ENCODE peak calls at places on chromosome 13, in five cellular contexts. E is H9, R is H1, J is trophoblast cell, K is neuronal stem cell. G is an unnamed sample.

GRCh38 chr13:89066868-89067466 is 1395.8 kb downstream of the SLITRK5 start:
- DNase-seq in R (no peak), K (peak), E (peak), J (no peak), G (peak)

GRCh38 chr13:95050800-95051620 is 250.2 kb downstream of the ABCC4 start:
- DNase-seq in K (no peak), E (no peak), J (no peak), R (no peak), G (no peak)

GRCh38 chr13:112690242-112690943 is 555 bp downstream of the ATP11A start:
- DNase-seq in E (peak), K (no peak), J (no peak), R (no peak), G (peak)

GRCh38 chr13:87259479-87260083 is 411.6 kb upstream of the SLITRK5 start:
- DNase-seq in E (peak), R (no peak), K (no peak), J (no peak), G (peak)

GRCh38 chr13:52034616-52035226 is 10.2 kb downstream of the UTP14C start:
- DNase-seq in J (no peak), R (no peak), E (no peak), K (no peak), G (peak)

GRCh38 chr13:48402325-48402962 is 10.5 kb downstream of the LPAR6 start:
- DNase-seq in R (no peak), K (no peak), E (no peak), J (no peak), G (no peak)

GRCh38 chr13:35727881-35728280 is 251.4 kb upstream of the MAB21L1 start:
- DNase-seq in R (no peak), J (no peak), K (no peak), E (no peak), G (no peak)

GRCh38 chr13:94345374-94346195 is 133.9 kb downstream of the DCT start:
- DNase-seq in K (no peak), R (no peak), E (no peak), J (no peak), G (peak)

GRCh38 chr13:45370922-45371406 is 30.0 kb upstream of the TPT1 start:
- DNase-seq in J (peak), E (peak), R (peak), K (peak), G (peak)

GRCh38 chr13:60066206-60066605 is 97.5 kb downstream of the DIAPH3 start:
- DNase-seq in E (no peak), J (no peak), R (no peak), K (no peak), G (no peak)

GRCh38 chr13:22451345-22451744 is 729.4 kb upstream of the SGCG start:
- DNase-seq in E (no peak), R (no peak), K (peak), J (peak), G (peak)

GRCh38 chr13:30340367-30341184 is 33.2 kb upstream of the KATNAL1 start:
- DNase-seq in E (no peak), J (peak), R (no peak), K (no peak), G (peak)

GRCh38 chr13:114275309-114275708 is 6.1 kb upstream of the UPF3A start:
- DNase-seq in K (no peak), R (no peak), E (no peak), J (no peak), G (no peak)

GRCh38 chr13:82636119-82636518 is 1246.2 kb downstream of the SLITRK1 start:
- DNase-seq in R (no peak), J (no peak), K (no peak), E (no peak), G (peak)

GRCh38 chr13:36193151-36193855 is 21.1 kb downstream of the SOHLH2 start:
- DNase-seq in E (no peak), R (no peak), J (peak), K (no peak), G (no peak)

GRCh38 chr13:114108894-114109293 is 23.5 kb downstream of the RASA3 start:
- DNase-seq in E (no peak), J (no peak), R (no peak), K (no peak), G (no peak)

GRCh38 chr13:110018009-110018408 is 231.6 kb upstream of the IRS2 start:
- DNase-seq in R (no peak), J (no peak), E (no peak), K (no peak), G (no peak)

GRCh38 chr13:113932060-113932459 is 41.8 kb downstream of the C13orf46 start:
- DNase-seq in J (no peak), E (no peak), K (no peak), R (no peak), G (no peak)

GRCh38 chr13:111216166-111216960 is 101.3 kb downstream of the ARHGEF7 start:
- DNase-seq in K (peak), R (no peak), J (no peak), E (peak), G (peak)

GRCh38 chr13:25902946-25903345 is 148.9 kb downstream of the SHISA2 start:
- DNase-seq in E (no peak), J (no peak), R (no peak), K (no peak), G (no peak)

GRCh38 chr13:73602295-73602694 is 531.9 kb downstream of the KLF12 start:
- DNase-seq in J (peak), K (no peak), E (no peak), R (no peak), G (no peak)

GRCh38 chr13:35600137-35600536 is 123.6 kb upstream of the MAB21L1 start:
- DNase-seq in E (no peak), R (no peak), J (peak), K (no peak), G (no peak)

GRCh38 chr13:97220151-97220900 is 1.8 kb upstream of the MBNL2 start:
- DNase-seq in J (peak), K (no peak), E (no peak), R (no peak), G (no peak)

GRCh38 chr13:44389856-44390255 is 16.2 kb downstream of the SERP2 start:
- DNase-seq in E (no peak), K (no peak), R (no peak), J (no peak), G (no peak)

GRCh38 chr13:73810647-73811046 is 323.6 kb downstream of the KLF12 start:
- DNase-seq in J (no peak), R (no peak), E (no peak), K (no peak), G (no peak)

GRCh38 chr13:112779856-112780604 is 90.2 kb downstream of the ATP11A start:
- DNase-seq in J (no peak), R (no peak), K (no peak), E (no peak), G (no peak)

GRCh38 chr13:86572115-86572514 is 772.9 kb upstream of the SLITRK6 start:
- DNase-seq in R (no peak), E (no peak), K (no peak), J (no peak), G (peak)

GRCh38 chr13:45416521-45417125 is 1.6 kb downstream of the SLC25A30 start:
- DNase-seq in J (no peak), R (no peak), K (no peak), E (no peak), G (peak)

GRCh38 chr13:93248627-93249047 is 22.0 kb downstream of the GPC6 start:
- DNase-seq in K (peak), J (no peak), E (peak), R (no peak), G (peak)

GRCh38 chr13:41561179-41561578 is 103.8 kb downstream of the RGCC start:
- DNase-seq in J (no peak), K (no peak), R (no peak), E (no peak), G (peak)

GRCh38 chr13:95948646-95949045 is 104.6 kb downstream of the UGGT2 start:
- DNase-seq in J (no peak), K (no peak), E (no peak), R (no peak), G (no peak)

GRCh38 chr13:75391432-75392100 is 90.4 kb downstream of the TBC1D4 start:
- DNase-seq in E (no peak), R (no peak), K (no peak), J (no peak), G (no peak)
- H2AK5ac ChIP-seq in E (no peak), R (no peak), K (no peak), J (no peak), G (no peak)

GRCh38 chr13:50928609-50929274 is 19.2 kb downstream of the RNASEH2B start:
- DNase-seq in E (no peak), J (no peak), R (no peak), K (no peak), G (no peak)

GRCh38 chr13:50923272-50923671 is 13.7 kb downstream of the RNASEH2B start:
- DNase-seq in R (no peak), J (no peak), E (no peak), K (no peak), G (no peak)

GRCh38 chr13:50924025-50924424 is 14.4 kb downstream of the RNASEH2B start:
- DNase-seq in J (no peak), E (no peak), K (no peak), R (no peak), G (no peak)

DNA sequence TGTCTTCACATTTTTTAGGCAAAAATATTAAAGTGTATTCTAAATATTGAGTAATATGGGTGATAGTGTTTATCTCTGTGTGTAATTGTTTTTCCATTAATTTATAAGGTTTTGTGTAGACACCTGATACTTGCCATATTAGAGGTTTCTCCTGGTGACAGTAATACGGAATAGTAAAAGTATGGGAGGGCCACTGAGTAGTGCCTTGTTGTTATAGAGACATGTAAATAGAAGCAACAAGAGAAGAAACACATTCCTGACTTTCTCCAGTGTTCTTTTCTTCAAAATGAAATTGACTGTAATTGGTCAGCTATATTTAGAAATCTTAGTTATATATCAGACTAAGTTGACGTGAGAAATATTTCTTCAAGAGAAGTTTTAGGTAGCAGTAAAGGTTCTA is 18.5 kb downstream of the RNASEH2B start:
- DNase-seq in E (no peak), K (no peak), R (no peak), J (no peak), G (peak)
- H2BK12ac ChIP-seq in E (no peak), K (no peak), R (no peak), J (no peak), G (no peak)

DNA sequence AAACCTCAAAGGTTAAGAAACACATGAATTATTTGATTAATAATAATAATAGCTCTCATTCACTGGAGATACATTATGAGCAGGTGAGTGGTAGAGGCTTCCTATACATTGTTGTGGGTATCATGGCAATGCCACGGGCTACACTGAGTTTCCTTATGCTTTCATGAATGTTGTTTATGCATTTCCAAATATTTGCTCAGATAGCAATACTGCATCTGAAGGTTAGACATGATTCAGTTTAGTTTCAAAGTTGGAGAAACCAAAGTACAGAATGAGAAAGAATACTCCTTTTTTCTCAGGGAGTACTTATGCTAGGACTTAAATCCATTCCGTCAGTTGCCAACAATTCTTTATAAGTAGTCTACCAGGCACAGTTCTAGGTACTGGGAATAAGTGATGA is 108.5 kb downstream of the FRY start:
- DNase-seq in R (no peak), E (no peak), J (no peak), K (no peak), G (no peak)
- H2AK5ac ChIP-seq in R (no peak), E (no peak), J (no peak), K (no peak), G (no peak)

GRCh38 chr13:54884645-54885044 is 1856.0 kb downstream of the OLFM4 start:
- DNase-seq in R (no peak), K (no peak), J (no peak), E (no peak), G (no peak)
- H2BK12ac ChIP-seq in R (no peak), K (no peak), J (peak), E (no peak), G (no peak)

G was measured in mesenchymal stem cell.